ENCODE peak calls at places on chromosomes 11 and 22, in seven cellular contexts. K, S, D, Y, W, H and T are unnamed samples.

GRCh38 chr22:41524809-41525449 is 19.3 kb downstream of the POLR3H start:
- DNase-seq in K (peak), S (no peak), D (no peak), Y (peak), W (no peak), H (no peak), T (no peak)

GRCh38 chr11:88849368-88849767 is 216.4 kb downstream of the GRM5 start:
- DNase-seq in K (no peak), S (no peak), D (no peak), Y (no peak), W (no peak), H (peak), T (no peak)

GRCh38 chr11:7499046-7499445 is 13.7 kb downstream of the OLFML1 start:
- DNase-seq in K (no peak), S (no peak), D (no peak), Y (no peak), W (no peak), H (no peak), T (no peak)

GRCh38 chr11:13288375-13289029 is 10.9 kb downstream of the BMAL1 start:
- DNase-seq in K (peak), S (no peak), D (no peak), Y (no peak), W (no peak), H (peak), T (no peak)

GRCh38 chr11:19935507-19935906 is 222.9 kb downstream of the NAV2 start:
- DNase-seq in K (peak), S (no peak), D (no peak), Y (no peak), W (no peak), H (peak), T (no peak)

GRCh38 chr11:71999360-71999759 is 651 bp downstream of the IL18BP start:
- DNase-seq in K (no peak), S (no peak), D (no peak), Y (no peak), W (no peak), H (peak), T (no peak)

GRCh38 chr11:63491614-63492372 is 826 bp upstream of the PLAAT5 start:
- DNase-seq in K (peak), S (no peak), D (no peak), Y (no peak), W (no peak), H (peak), T (no peak)

GRCh38 chr22:27778299-27779090 is 23.1 kb downstream of the MN1 start:
- DNase-seq in K (no peak), S (no peak), D (no peak), Y (no peak), W (no peak), H (no peak), T (no peak)

GRCh38 chr22:27846248-27846760 is 44.7 kb upstream of the MN1 start:
- DNase-seq in K (no peak), S (no peak), D (no peak), Y (no peak), W (no peak), H (no peak), T (no peak)

GRCh38 chr22:24542641-24543040 is 12.3 kb downstream of the GUCD1 start:
- DNase-seq in K (no peak), S (peak), D (peak), Y (no peak), W (peak), H (no peak), T (no peak)

GRCh38 chr11:34209809-34210208 is 104.4 kb downstream of the NAT10 start:
- DNase-seq in K (no peak), S (no peak), D (no peak), Y (no peak), W (no peak), H (no peak), T (no peak)

GRCh38 chr11:28838741-28839140 is 730.6 kb downstream of the METTL15 start:
- DNase-seq in K (peak), S (no peak), D (no peak), Y (no peak), W (no peak), H (peak), T (no peak)

GRCh38 chr11:109914038-109914437 is 179.2 kb upstream of the ZC3H12C start:
- DNase-seq in K (no peak), S (no peak), D (no peak), Y (no peak), W (no peak), H (no peak), T (no peak)

GRCh38 chr11:66289548-66290331 is 797 bp upstream of the YIF1A start:
- DNase-seq in K (no peak), S (no peak), D (no peak), Y (peak), W (peak), H (no peak), T (no peak)

GRCh38 chr22:26550498-26551033 is 38.3 kb upstream of the TFIP11 start:
- DNase-seq in K (peak), S (no peak), D (peak), Y (peak), W (peak), H (peak), T (no peak)

GRCh38 chr11:7413961-7414728 is 71.2 kb upstream of the OLFML1 start:
- DNase-seq in K (no peak), S (no peak), D (no peak), Y (no peak), W (no peak), H (no peak), T (no peak)

GRCh38 chr22:31504282-31504681 is 7.9 kb downstream of the SFI1 start:
- DNase-seq in K (no peak), S (no peak), D (no peak), Y (no peak), W (no peak), H (peak), T (no peak)

GRCh38 chr11:90242894-90243416 is 20.1 kb upstream of the CHORDC1 start:
- DNase-seq in K (no peak), S (no peak), D (no peak), Y (no peak), W (no peak), H (no peak), T (no peak)

GRCh38 chr11:82791779-82792178 is 58.1 kb upstream of the FAM181B start:
- DNase-seq in K (no peak), S (no peak), D (no peak), Y (no peak), W (no peak), H (no peak), T (no peak)

GRCh38 chr11:85680897-85681296 is 5.1 kb downstream of the CCDC89 start:
- DNase-seq in K (no peak), S (no peak), D (no peak), Y (no peak), W (no peak), H (no peak), T (no peak)

GRCh38 chr11:106304274-106304673 is 226.8 kb downstream of the AASDHPPT start:
- DNase-seq in K (peak), S (no peak), D (no peak), Y (no peak), W (no peak), H (peak), T (no peak)

GRCh38 chr11:75490221-75491181 is 35.2 kb downstream of the GDPD5 start:
- DNase-seq in K (no peak), S (no peak), D (no peak), Y (no peak), W (no peak), H (peak), T (no peak)

GRCh38 chr11:66543263-66544107 is 2.4 kb downstream of the ZDHHC24 start:
- DNase-seq in K (peak), S (no peak), D (peak), Y (no peak), W (peak), H (peak), T (peak)

GRCh38 chr11:44519989-44520737 is 45.3 kb upstream of the CD82 start:
- DNase-seq in K (no peak), S (peak), D (no peak), Y (no peak), W (peak), H (no peak), T (no peak)

GRCh38 chr11:64864135-64864472 is 14.3 kb downstream of the EHD1 start:
- DNase-seq in K (no peak), S (peak), D (no peak), Y (no peak), W (no peak), H (no peak), T (no peak)

GRCh38 chr11:89125298-89125697 is 52.4 kb upstream of the TYR start:
- DNase-seq in K (no peak), S (no peak), D (no peak), Y (no peak), W (no peak), H (no peak), T (no peak)

GRCh38 chr11:45224766-45225165 is 61.4 kb downstream of the SYT13 start:
- DNase-seq in K (no peak), S (no peak), D (no peak), Y (peak), W (no peak), H (no peak), T (no peak)

GRCh38 chr11:130197386-130198035 is 37.9 kb downstream of the ST14 start:
- DNase-seq in K (no peak), S (no peak), D (no peak), Y (no peak), W (no peak), H (no peak), T (no peak)

GRCh38 chr11:111206472-111206871 is 39.1 kb upstream of the POU2AF2 start:
- DNase-seq in K (peak), S (no peak), D (no peak), Y (no peak), W (no peak), H (peak), T (no peak)

GRCh38 chr11:122923302-122923701 is 40.7 kb downstream of the JHY start:
- DNase-seq in K (no peak), S (no peak), D (no peak), Y (no peak), W (no peak), H (no peak), T (no peak)

GRCh38 chr22:19430890-19431541 is 517 bp downstream of the HIRA start:
- DNase-seq in K (no peak), S (no peak), D (peak), Y (no peak), W (peak), H (peak), T (peak)

GRCh38 chr11:42465613-42466012 is 846.2 kb upstream of the API5 start:
- DNase-seq in K (no peak), S (no peak), D (no peak), Y (no peak), W (no peak), H (no peak), T (no peak)

GRCh38 chr22:24190159-24190540 is 8.9 kb downstream of the SUSD2 start:
- DNase-seq in K (no peak), S (no peak), D (peak), Y (peak), W (peak), H (no peak), T (peak)

GRCh38 chr11:46457659-46458058 is 66.1 kb upstream of the CHRM4 start:
- DNase-seq in K (no peak), S (no peak), D (no peak), Y (no peak), W (no peak), H (peak), T (no peak)

GRCh38 chr11:69010964-69011623 is 2.0 kb downstream of the MRGPRF start:
- DNase-seq in K (peak), S (no peak), D (peak), Y (peak), W (peak), H (peak), T (peak)

GRCh38 chr11:114774599-114775365 is 96.5 kb downstream of the NXPE2 start:
- DNase-seq in K (no peak), S (no peak), D (peak), Y (no peak), W (no peak), H (peak), T (no peak)

GRCh38 chr11:130031056-130031455 is 28.4 kb upstream of the PRDM10 start:
- DNase-seq in K (no peak), S (no peak), D (no peak), Y (no peak), W (no peak), H (no peak), T (no peak)

GRCh38 chr11:118436639-118437045 is 350 bp downstream of the KMT2A start:
- DNase-seq in K (no peak), S (no peak), D (peak), Y (peak), W (no peak), H (peak), T (no peak)

DNA sequence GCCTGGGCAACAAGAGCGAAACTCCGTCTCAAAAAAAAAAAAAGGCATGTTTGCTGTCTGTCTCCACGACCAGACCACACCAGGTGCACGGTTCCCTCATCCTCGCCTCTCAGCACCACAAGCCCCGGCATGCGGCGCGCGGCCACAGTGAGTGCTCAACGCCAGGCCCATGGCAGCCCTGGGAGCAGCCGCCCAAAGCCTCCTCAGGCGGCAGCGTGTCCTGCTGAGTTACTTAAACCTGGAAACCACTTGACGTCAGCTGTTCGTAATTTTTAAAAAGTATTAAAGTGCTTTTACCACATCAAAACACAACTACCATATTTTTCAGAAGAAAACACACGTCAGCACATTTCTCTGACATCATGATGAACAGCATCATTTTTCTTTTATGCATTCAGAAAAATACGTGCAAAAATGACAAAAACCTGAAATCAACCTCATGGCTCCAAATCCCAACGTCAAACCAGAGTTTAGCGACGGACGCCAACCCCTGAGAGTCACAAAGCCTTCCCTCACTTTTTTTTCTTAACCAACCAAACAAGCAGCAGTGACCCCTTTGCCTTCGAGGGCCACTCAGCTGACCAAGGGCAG is 2.1 kb downstream of the DEAF1 start:
- DNase-seq in K (no peak), S (no peak), D (no peak), Y (no peak), W (no peak), H (no peak), T (no peak)
- H3K4me3 ChIP-seq in K (peak), S (no peak), D (peak), Y (no peak), W (peak), H (peak), T (peak)

DNA sequence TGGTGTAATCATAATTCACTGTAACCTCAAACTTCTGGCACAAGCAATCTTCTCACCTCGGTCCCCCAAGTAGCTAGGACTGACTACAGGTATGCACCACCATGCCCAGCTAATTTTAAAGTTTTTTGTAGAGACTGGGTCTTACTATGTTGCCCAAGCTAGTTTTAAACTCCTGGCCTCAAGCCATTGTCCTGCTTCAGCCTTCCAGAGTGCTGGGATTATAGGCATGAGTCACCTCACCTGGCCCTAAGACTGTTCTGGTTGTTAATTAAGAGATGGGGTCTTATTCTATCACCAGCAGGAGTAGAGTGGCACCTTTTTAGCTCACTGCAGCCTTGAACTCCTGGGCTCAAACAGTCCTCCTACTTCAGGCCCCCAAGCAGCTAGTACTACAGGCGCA is 52.0 kb upstream of the DEPDC7 start:
- DNase-seq in K (no peak), S (no peak), D (no peak), Y (no peak), W (no peak), H (no peak), T (no peak)
- TF ChIP-seq CTCF in K (no peak), S (no peak), D (no peak), Y (no peak), W (no peak), H (no peak), T (no peak)

GRCh38 chr11:36030707-36031365 is 87.0 kb downstream of the LDLRAD3 start:
- DNase-seq in K (no peak), S (no peak), D (no peak), Y (no peak), W (no peak), H (peak), T (no peak)

GRCh38 chr11:36033936-36034335 is 90.1 kb downstream of the LDLRAD3 start:
- DNase-seq in K (no peak), S (no peak), D (no peak), Y (no peak), W (no peak), H (no peak), T (no peak)

GRCh38 chr11:36035454-36035853 is 91.6 kb downstream of the LDLRAD3 start:
- DNase-seq in K (no peak), S (no peak), D (no peak), Y (no peak), W (no peak), H (no peak), T (no peak)

GRCh38 chr11:36034572-36035331 is 90.9 kb downstream of the LDLRAD3 start:
- DNase-seq in K (peak), S (no peak), D (no peak), Y (no peak), W (no peak), H (peak), T (peak)

GRCh38 chr11:36033082-36033751 is 89.4 kb downstream of the LDLRAD3 start:
- DNase-seq in K (no peak), S (no peak), D (no peak), Y (no peak), W (no peak), H (peak), T (no peak)
- H3K27ac ChIP-seq in K (no peak), S (no peak), D (no peak), Y (no peak), W (no peak), H (no peak), T (no peak)

GRCh38 chr22:37080838-37081237 is 28.7 kb downstream of the TMPRSS6 start:
- DNase-seq in K (no peak), S (no peak), D (no peak), Y (no peak), W (no peak), H (no peak), T (no peak)

GRCh38 chr22:37079668-37080171 is 28.2 kb downstream of the KCTD17 start:
- DNase-seq in K (peak), S (no peak), D (no peak), Y (no peak), W (no peak), H (peak), T (no peak)

GRCh38 chr22:37079158-37079557 is 27.6 kb downstream of the KCTD17 start:
- DNase-seq in K (no peak), S (no peak), D (no peak), Y (no peak), W (no peak), H (no peak), T (no peak)

GRCh38 chr22:37082251-37082650 is 27.3 kb downstream of the TMPRSS6 start:
- DNase-seq in K (no peak), S (no peak), D (no peak), Y (no peak), W (no peak), H (peak), T (no peak)

DNA sequence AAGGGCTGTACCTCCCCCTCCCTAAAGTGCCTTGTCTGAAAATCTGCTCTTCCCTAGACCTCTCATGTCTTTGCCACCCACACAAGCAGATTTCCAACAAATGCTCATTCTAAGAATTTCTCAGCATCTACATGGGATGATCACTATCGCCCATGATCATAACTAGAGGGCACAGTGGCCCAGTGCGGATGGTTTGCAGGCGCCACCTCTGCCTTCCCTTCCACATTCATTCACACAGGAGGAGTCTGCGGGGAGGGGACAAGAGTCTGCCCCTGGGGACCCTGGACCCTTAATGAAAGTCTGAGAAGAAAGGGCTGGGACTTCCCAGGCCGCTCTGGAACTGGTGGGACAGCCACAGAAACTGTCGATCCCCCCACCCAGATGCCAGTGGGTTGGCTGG is 28.9 kb downstream of the KCTD17 start:
- DNase-seq in K (no peak), S (no peak), D (no peak), Y (no peak), W (no peak), H (no peak), T (no peak)
- H3K4me3 ChIP-seq in K (no peak), S (no peak), D (no peak), Y (no peak), W (no peak), H (no peak), T (no peak)

DNA sequence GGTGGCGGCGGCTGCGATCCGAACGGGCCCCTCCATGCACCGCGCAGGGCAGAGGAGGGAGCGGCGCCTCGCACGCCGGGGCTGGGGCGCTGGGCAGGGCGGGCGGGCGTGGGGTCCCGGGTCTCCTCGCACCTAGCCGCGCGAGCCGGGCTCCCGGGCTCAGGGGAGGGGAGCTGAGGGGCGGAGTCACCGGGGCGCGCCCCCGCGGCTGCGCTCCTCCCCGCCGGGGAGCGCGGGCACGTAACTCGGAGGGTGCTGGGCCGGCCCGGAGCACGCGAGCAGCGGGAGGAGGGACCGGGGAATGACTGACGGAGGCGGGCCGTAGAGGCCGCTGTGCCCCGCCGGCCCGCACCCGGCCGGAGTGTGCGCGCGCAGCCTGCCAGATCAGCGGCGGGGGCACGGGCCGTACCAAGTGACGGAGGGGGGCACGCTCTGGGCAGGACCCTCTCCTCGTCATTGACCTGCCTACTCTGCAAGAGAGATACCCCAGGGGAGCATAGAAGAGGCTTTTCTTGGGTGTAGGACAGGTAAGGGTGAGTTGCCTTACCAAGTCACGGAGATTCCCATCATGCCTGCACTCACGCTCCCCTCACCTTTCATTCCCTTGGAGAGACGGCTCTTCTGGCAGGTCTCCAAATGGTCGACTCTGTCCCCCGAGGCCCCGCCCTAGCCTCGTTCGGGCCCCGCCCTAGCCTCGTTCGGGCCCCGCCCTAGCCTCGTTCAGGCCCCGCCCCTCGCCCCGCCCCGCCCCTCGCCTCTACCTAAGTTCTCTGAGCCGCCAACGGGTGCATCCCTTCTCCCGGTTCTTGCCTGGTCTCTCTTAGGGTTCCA is at the start of gene CDON:
- DNase-seq in K (peak), S (peak), D (peak), Y (peak), W (peak), H (peak), T (peak)
- TF ChIP-seq CTCF in K (no peak), S (no peak), D (no peak), Y (peak), W (no peak), H (peak), T (peak)